ENCODE peak calls at places on chromosomes 1 and 21, in four cellular contexts. S is IMR-90, J is H9, A is H1. Q is an unnamed sample.

GRCh38 chr1:35369922-35370671 is 101.6 kb downstream of the ZMYM4 start:
- DNase-seq in A (no peak), S (peak), J (no peak), Q (peak)

GRCh38 chr1:242856289-242856688 is 331.8 kb upstream of the PLD5 start:
- DNase-seq in A (no peak), S (no peak), J (no peak), Q (no peak)

GRCh38 chr1:56188216-56188615 is 391.1 kb downstream of the PLPP3 start:
- DNase-seq in A (no peak), S (no peak), J (no peak), Q (no peak)

GRCh38 chr1:71303617-71304041 is 222.8 kb upstream of the ZRANB2 start:
- DNase-seq in A (no peak), J (no peak), S (no peak), Q (no peak)

GRCh38 chr21:37536616-37537278 is 170.2 kb downstream of the DYRK1A start:
- DNase-seq in S (no peak), A (no peak), J (no peak), Q (peak)

GRCh38 chr1:42966688-42967609 is 8.3 kb upstream of the SLC2A1 start:
- DNase-seq in A (peak), J (peak), S (peak), Q (peak)

GRCh38 chr21:37503848-37504467 is 137.4 kb downstream of the DYRK1A start:
- DNase-seq in J (no peak), S (peak), A (no peak), Q (peak)

GRCh38 chr21:31198575-31198974 is 145.5 kb downstream of the TIAM1 start:
- DNase-seq in J (no peak), S (peak), A (no peak), Q (peak)

GRCh38 chr1:44616284-44616990 is 57.8 kb downstream of the TMEM53 start:
- DNase-seq in S (no peak), J (no peak), A (no peak), Q (no peak)

GRCh38 chr21:46111857-46112730 is 14.2 kb downstream of the COL6A2 start:
- DNase-seq in J (peak), S (no peak), A (no peak), Q (no peak)

GRCh38 chr21:26379561-26379960 is 193.5 kb downstream of the CYYR1 start:
- DNase-seq in A (no peak), J (no peak), S (no peak), Q (no peak)

GRCh38 chr1:46735708-46736324 is 16.9 kb upstream of the EFCAB14 start:
- DNase-seq in J (peak), S (peak), A (no peak), Q (peak)

GRCh38 chr1:117335376-117336086 is 31.7 kb upstream of the MAN1A2 start:
- DNase-seq in J (no peak), A (no peak), S (no peak), Q (no peak)

GRCh38 chr1:218658294-218658693 is 313.2 kb downstream of the TGFB2 start:
- DNase-seq in S (peak), J (no peak), A (no peak), Q (no peak)

GRCh38 chr1:68358439-68358838 is 91.3 kb downstream of the RPE65 start:
- DNase-seq in J (no peak), A (no peak), S (peak), Q (no peak)

GRCh38 chr21:37659874-37660273 is 256.4 kb downstream of the KCNJ6 start:
- DNase-seq in A (no peak), J (no peak), S (no peak), Q (no peak)

GRCh38 chr1:156532374-156532773 is 31.8 kb upstream of the MEF2D start:
- DNase-seq in A (no peak), J (no peak), S (no peak), Q (no peak)

DNA sequence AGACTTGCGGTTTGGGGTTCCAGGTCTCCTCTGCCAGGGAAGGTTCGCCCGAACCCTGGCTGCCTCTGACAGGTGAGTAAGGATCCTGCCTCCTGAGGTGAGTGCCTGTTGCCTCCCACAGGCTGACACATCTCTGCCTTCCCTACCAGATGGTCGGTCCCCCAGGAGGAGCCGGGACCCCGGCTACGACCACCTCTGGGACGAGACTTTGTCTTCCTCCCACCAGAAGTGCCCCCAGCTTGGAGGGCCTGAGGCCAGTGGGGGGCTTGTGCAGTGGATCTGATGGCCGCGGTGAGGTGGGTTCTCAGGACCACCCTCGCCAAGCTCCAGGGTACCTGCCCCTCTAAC is 7.6 kb downstream of the PERM1 start:
- DNase-seq in J (no peak), S (no peak), A (no peak), Q (no peak)
- H4K5ac ChIP-seq in J (no peak), S (no peak), A (no peak), Q (no peak)

GRCh38 chr1:22773981-22774471 is 63.4 kb downstream of the EPHB2 start:
- DNase-seq in A (no peak), J (no peak), S (peak), Q (no peak)
- H2BK5ac ChIP-seq in A (no peak), J (no peak), S (no peak), Q (no peak)

GRCh38 chr1:226661965-226662364 is 77.1 kb downstream of the ITPKB start:
- DNase-seq in J (no peak), S (peak), A (no peak), Q (peak)

GRCh38 chr1:226659641-226660040 is 79.4 kb downstream of the ITPKB start:
- DNase-seq in A (no peak), J (no peak), S (no peak), Q (no peak)

GRCh38 chr1:226662704-226663326 is 76.3 kb downstream of the ITPKB start:
- DNase-seq in S (peak), J (no peak), A (no peak), Q (peak)

GRCh38 chr1:226660410-226661182 is 78.5 kb downstream of the ITPKB start:
- DNase-seq in J (no peak), A (no peak), S (no peak), Q (no peak)

GRCh38 chr1:226661271-226661670 is 77.8 kb downstream of the ITPKB start:
- DNase-seq in S (no peak), A (no peak), J (no peak), Q (no peak)
- H4K5ac ChIP-seq in S (no peak), A (no peak), J (no peak), Q (no peak)

GRCh38 chr1:23634518-23634839 is 57.1 kb upstream of the RPL11 start:
- DNase-seq in A (no peak), S (no peak), J (no peak), Q (no peak)
- H2BK5ac ChIP-seq in A (peak), S (peak), J (no peak), Q (peak)

GRCh38 chr1:94012686-94013330 is 103.6 kb upstream of the GCLM start:
- DNase-seq in J (peak), S (peak), A (no peak), Q (peak)
- H4K5ac ChIP-seq in J (no peak), S (no peak), A (peak), Q (no peak)

GRCh38 chr1:62336638-62337534 is 17.7 kb upstream of the KANK4 start:
- DNase-seq in S (no peak), A (no peak), J (no peak), Q (no peak)
- H2BK5ac ChIP-seq in S (no peak), A (peak), J (no peak), Q (no peak)

DNA sequence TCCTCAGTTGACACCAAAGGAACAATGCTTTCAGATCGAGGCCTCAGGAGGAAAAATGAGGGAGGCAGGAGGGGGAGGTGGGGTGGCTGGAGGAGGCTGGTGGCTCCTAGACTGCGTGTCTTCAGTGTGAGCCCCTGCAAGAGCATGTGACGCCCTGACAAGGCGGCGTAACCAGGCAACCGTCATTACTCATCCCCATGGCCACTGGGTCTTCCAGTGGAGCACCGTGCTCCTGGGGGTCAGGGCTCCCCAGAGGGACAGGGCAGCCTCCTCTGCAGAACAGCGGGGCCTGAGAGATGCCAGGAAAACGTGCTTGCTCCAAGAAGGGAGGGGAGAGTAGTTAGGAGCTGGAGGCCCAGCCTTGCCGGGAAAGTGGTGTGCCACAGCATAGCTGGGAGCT is 172.7 kb upstream of the TMEM51 start:
- DNase-seq in A (no peak), S (peak), J (no peak), Q (peak)
- H4K5ac ChIP-seq in A (no peak), S (peak), J (no peak), Q (no peak)

DNA sequence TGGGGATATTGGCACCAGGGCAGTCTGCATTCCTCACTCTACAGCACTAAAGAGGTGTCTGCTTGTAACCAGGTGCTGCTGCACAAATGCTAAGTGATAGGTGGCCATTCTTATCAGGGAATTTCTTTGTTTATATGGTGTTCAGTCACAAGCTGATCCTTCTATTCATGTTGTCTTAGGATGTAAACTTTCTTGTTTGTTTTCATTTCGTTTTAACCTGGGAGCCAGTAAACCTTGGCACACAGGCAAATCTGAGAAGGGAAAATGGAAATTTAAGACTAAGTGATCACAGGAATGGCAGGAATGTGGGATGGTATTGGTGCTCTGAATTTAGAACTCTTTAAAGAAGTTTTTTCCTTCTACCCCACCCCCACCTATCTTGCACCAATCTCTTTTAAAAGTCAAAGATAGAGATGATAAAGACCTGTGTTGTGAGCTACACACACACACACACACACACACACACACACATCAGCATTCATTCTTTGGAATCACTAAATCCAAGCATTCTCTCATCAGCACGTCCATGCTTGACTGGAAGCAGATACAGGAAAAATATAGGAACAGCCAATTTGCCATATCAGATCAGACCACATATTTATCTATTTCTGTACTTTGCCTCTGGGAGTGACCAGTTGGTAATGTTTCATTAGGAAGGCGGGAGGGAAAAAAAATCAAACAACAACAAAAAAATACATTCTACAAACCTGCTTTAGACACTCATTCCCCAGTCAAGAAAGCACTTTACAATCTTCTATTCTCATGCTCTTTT is 451.4 kb upstream of the ADGRL2 start:
- DNase-seq in J (peak), S (no peak), A (peak), Q (peak)
- H2BK5ac ChIP-seq in J (no peak), S (no peak), A (peak), Q (no peak)

GRCh38 chr21:15130751-15131150 is 66.0 kb upstream of the NRIP1 start:
- DNase-seq in J (no peak), A (no peak), S (no peak), Q (no peak)

GRCh38 chr21:15135867-15136629 is 71.2 kb upstream of the NRIP1 start:
- DNase-seq in A (no peak), J (no peak), S (no peak), Q (no peak)

GRCh38 chr21:15134711-15135110 is 69.9 kb upstream of the NRIP1 start:
- DNase-seq in S (no peak), J (no peak), A (no peak), Q (no peak)

GRCh38 chr21:15128267-15128666 is 63.5 kb upstream of the NRIP1 start:
- DNase-seq in S (no peak), A (no peak), J (no peak), Q (no peak)

GRCh38 chr21:15132781-15133180 is 68.0 kb upstream of the NRIP1 start:
- DNase-seq in A (no peak), J (no peak), S (no peak), Q (no peak)
- H4K5ac ChIP-seq in A (no peak), J (no peak), S (no peak), Q (no peak)